ENCODE peak calls at places on chromosome 12, in seven cellular contexts. S, Z, T, L, J, Q and X are unnamed samples.

GRCh38 chr12:123273166-123273565 is 1.5 kb upstream of the CDK2AP1 start:
- DNase-seq in S (no peak), Z (no peak), T (no peak), L (no peak), J (no peak), Q (no peak), X (no peak)

GRCh38 chr12:107130830-107131760 is 37.7 kb upstream of the CRY1 start:
- DNase-seq in S (no peak), Z (peak; percentile 2), T (no peak), L (no peak), J (no peak), Q (no peak), X (no peak)

GRCh38 chr12:15788266-15789214 is 648 bp downstream of the EPS8 start:
- DNase-seq in S (peak; percentile 7), Z (no peak), T (no peak), L (peak; percentile 17), J (peak; percentile 63), Q (no peak), X (peak; percentile 61)

GRCh38 chr12:120959111-120959878 is 19.0 kb upstream of the HNF1A start:
- DNase-seq in S (no peak), Z (no peak), T (no peak), L (no peak), J (no peak), Q (no peak), X (no peak)

GRCh38 chr12:1282670-1283361 is 291.8 kb downstream of the ERC1 start:
- DNase-seq in S (no peak), Z (no peak), T (no peak), L (no peak), J (no peak), Q (no peak), X (no peak)

GRCh38 chr12:104596128-104596799 is 139.5 kb downstream of the CHST11 start:
- DNase-seq in S (no peak), Z (peak; percentile 78), T (no peak), L (no peak), J (no peak), Q (peak; percentile 84), X (peak; percentile 28)

GRCh38 chr12:110581951-110582285 is 1.2 kb downstream of the PPTC7 start:
- DNase-seq in S (no peak), Z (no peak), T (no peak), L (peak; percentile 18), J (no peak), Q (no peak), X (no peak)

GRCh38 chr12:19432309-19433170 is 6.8 kb upstream of the AEBP2 start:
- DNase-seq in S (no peak), Z (no peak), T (no peak), L (no peak), J (no peak), Q (no peak), X (no peak)

GRCh38 chr12:58860050-58860787 is 60.1 kb downstream of the LRIG3 start:
- DNase-seq in S (no peak), Z (no peak), T (no peak), L (no peak), J (no peak), Q (no peak), X (no peak)

GRCh38 chr12:49804821-49805220 is 23.4 kb downstream of the NCKAP5L start:
- DNase-seq in S (no peak), Z (no peak), T (no peak), L (no peak), J (no peak), Q (no peak), X (no peak)